ENCODE peak calls at places on chromosomes 16 and 17, in ten cellular contexts. F is heart right ventricle, Z is heart left ventricle, R is aorta, M is cardiac muscle cell, D is ascending aorta, E is upper lobe of right lung, H is neural progenitor cell, N is RWPE2, P is PC-3. X is an unnamed sample. For H3K4me1, the result is how much of the 10 kb centered on the place peaks cover.

GRCh38 chr17:76104140-76104895 is 731 bp upstream of the EXOC7 start:
- DNase-seq in Z (no peak), E (no peak), F (no peak), M (no peak), H (no peak), D (no peak), P (no peak), R (no peak), N (no peak), X (no peak)

GRCh38 chr17:7558544-7559306 is at the start of gene TNFSF13:
- DNase-seq in R (peak), E (peak), Z (no peak), H (no peak), D (no peak), M (no peak), N (no peak), F (peak), P (no peak), X (peak)

GRCh38 chr16:46620265-46621005 is 744 bp downstream of the SHCBP1 start:
- DNase-seq in Z (no peak), R (no peak), E (no peak), M (no peak), D (no peak), N (no peak), H (no peak), F (no peak), P (peak), X (no peak)

GRCh38 chr17:66673668-66674276 is 161.1 kb upstream of the CACNG5 start:
- DNase-seq in P (peak), N (peak), D (no peak), Z (peak), R (no peak), H (peak), F (no peak), M (peak), E (no peak), X (no peak)

GRCh38 chr17:73787036-73787720 is 142.9 kb upstream of the SDK2 start:
- DNase-seq in E (no peak), P (no peak), M (peak), F (no peak), Z (no peak), R (no peak), H (peak), N (no peak), D (no peak), X (no peak)

GRCh38 chr17:36926701-36927100 is 10.6 kb upstream of the LHX1 start:
- DNase-seq in M (no peak), N (no peak), Z (no peak), R (no peak), D (no peak), E (no peak), P (no peak), F (no peak), H (no peak), X (no peak)

GRCh38 chr16:71762186-71762585 is 37.7 kb upstream of the PHLPP2 start:
- DNase-seq in H (no peak), N (no peak), D (no peak), Z (no peak), R (no peak), F (no peak), P (no peak), M (no peak), E (no peak), X (no peak)

GRCh38 chr16:35552763-35553162 is 2093.4 kb downstream of the TP53TG3F start:
- DNase-seq in F (no peak), P (no peak), Z (no peak), D (no peak), H (no peak), R (no peak), M (no peak), N (no peak), E (no peak), X (no peak)

GRCh38 chr16:23566724-23567123 is 9.2 kb downstream of the UBFD1 start:
- DNase-seq in R (no peak), E (no peak), H (no peak), M (no peak), N (no peak), Z (no peak), P (no peak), F (no peak), D (no peak), X (no peak)

GRCh38 chr16:71893888-71894228 is 1.5 kb upstream of the IST1 start:
- DNase-seq in N (no peak), E (no peak), F (no peak), P (no peak), D (no peak), Z (no peak), R (no peak), H (no peak), M (no peak), X (no peak)

GRCh38 chr17:44672479-44673093 is 16.3 kb downstream of the MEIOC start:
- DNase-seq in F (no peak), Z (no peak), E (no peak), N (no peak), P (peak), M (peak), H (peak), D (no peak), R (no peak), X (no peak)

GRCh38 chr16:77894054-77894632 is 105.8 kb downstream of the VAT1L start:
- DNase-seq in P (no peak), D (no peak), H (no peak), F (peak), N (no peak), M (no peak), Z (peak), R (no peak), E (no peak), X (peak)

GRCh38 chr17:17647521-17648178 is 33.6 kb upstream of the RAI1 start:
- DNase-seq in E (no peak), H (no peak), N (no peak), P (no peak), M (no peak), Z (no peak), F (no peak), R (no peak), D (no peak), X (no peak)

GRCh38 chr17:45261577-45262515 is at the start of gene SPATA32:
- DNase-seq in M (peak), F (peak), Z (peak), H (peak), R (peak), D (no peak), E (peak), P (peak), N (no peak), X (peak)

GRCh38 chr17:57484081-57484666 is 227.9 kb downstream of the MSI2 start:
- DNase-seq in F (no peak), P (no peak), N (no peak), M (no peak), D (no peak), H (no peak), E (no peak), Z (no peak), R (no peak), X (no peak)

GRCh38 chr16:53821957-53822625 is 118.1 kb downstream of the FTO start:
- DNase-seq in N (no peak), Z (no peak), E (no peak), D (no peak), R (no peak), H (no peak), F (no peak), P (peak), M (no peak), X (no peak)

GRCh38 chr17:45334701-45335677 is 18.2 kb upstream of the MAP3K14 start:
- DNase-seq in N (peak), Z (no peak), M (no peak), F (no peak), P (no peak), R (no peak), D (no peak), E (peak), H (no peak), X (no peak)

GRCh38 chr16:31700200-31700529 is 172.5 kb downstream of the AHSP start:
- DNase-seq in N (no peak), P (peak), D (no peak), H (no peak), R (no peak), M (no peak), E (no peak), Z (no peak), F (no peak), X (no peak)

GRCh38 chr17:57832299-57832698 is 17.5 kb downstream of the MRPS23 start:
- DNase-seq in Z (no peak), D (no peak), R (no peak), H (no peak), E (no peak), M (no peak), F (no peak), N (no peak), P (no peak), X (no peak)

GRCh38 chr16:58119509-58119845 is 9.7 kb downstream of the CFAP20 start:
- DNase-seq in Z (no peak), M (no peak), E (no peak), H (no peak), F (no peak), D (no peak), P (no peak), R (no peak), N (no peak), X (no peak)

GRCh38 chr17:19328441-19329061 is 34.0 kb downstream of the B9D1 start:
- DNase-seq in M (no peak), F (no peak), Z (no peak), P (no peak), N (no peak), E (peak), D (peak), R (peak), H (no peak), X (no peak)

GRCh38 chr16:27920391-27920891 is 143.1 kb downstream of the GSG1L start:
- DNase-seq in N (no peak), D (no peak), F (no peak), H (peak), R (peak), Z (no peak), E (no peak), M (peak), P (peak), X (no peak)

GRCh38 chr16:27460663-27461482 is 58.9 kb downstream of the IL21R start:
- DNase-seq in E (no peak), M (no peak), R (peak), H (no peak), Z (no peak), D (no peak), P (no peak), N (no peak), F (no peak), X (no peak)

GRCh38 chr17:76584427-76585047 is 1.1 kb downstream of the ST6GALNAC2 start:
- DNase-seq in D (no peak), E (peak), P (no peak), Z (no peak), M (no peak), H (peak), N (no peak), R (no peak), F (no peak), X (no peak)

GRCh38 chr17:82000803-82001649 is 21.7 kb downstream of the CENPX start:
- DNase-seq in Z (no peak), E (no peak), M (no peak), R (no peak), N (no peak), P (no peak), H (no peak), D (no peak), F (no peak), X (no peak)

DNA sequence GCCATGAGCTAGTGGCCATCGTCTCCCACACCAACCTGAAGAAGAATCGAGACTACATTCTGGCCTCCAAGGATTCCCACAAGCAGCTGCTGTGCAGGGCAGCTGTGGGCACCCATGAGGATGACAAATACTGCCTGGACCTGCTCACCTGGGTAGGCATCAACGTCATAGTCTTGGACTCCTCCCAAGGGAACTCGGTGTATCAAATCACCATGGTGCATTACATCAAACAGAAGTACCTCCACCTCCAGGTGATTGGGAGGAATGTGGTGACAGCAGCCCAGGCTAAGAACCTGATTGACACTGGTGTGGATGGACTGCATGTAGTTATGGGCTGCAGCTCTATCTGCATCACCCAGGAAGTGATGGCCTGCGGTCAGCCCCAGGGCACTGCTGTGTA is 70.2 kb downstream of the GRIN2A start:
- DNase-seq in E (no peak), H (no peak), Z (no peak), R (no peak), M (no peak), N (no peak), D (no peak), P (peak), F (no peak), X (no peak)
- H3K4me1 ChIP-seq in E (under half), H (under half), Z (under half), R (under half), M (under half), N (under half), D (under half), P (under half), F (under half), X (under half)

GRCh38 chr16:84795338-84796053 is 24.3 kb upstream of the CRISPLD2 start:
- DNase-seq in F (peak), E (no peak), M (no peak), H (no peak), R (peak), P (no peak), Z (peak), N (no peak), D (no peak), X (peak)
- H3K4me3 ChIP-seq in F (no peak), E (no peak), M (no peak), H (no peak), R (no peak), P (no peak), Z (no peak), N (no peak), D (peak), X (no peak)

DNA sequence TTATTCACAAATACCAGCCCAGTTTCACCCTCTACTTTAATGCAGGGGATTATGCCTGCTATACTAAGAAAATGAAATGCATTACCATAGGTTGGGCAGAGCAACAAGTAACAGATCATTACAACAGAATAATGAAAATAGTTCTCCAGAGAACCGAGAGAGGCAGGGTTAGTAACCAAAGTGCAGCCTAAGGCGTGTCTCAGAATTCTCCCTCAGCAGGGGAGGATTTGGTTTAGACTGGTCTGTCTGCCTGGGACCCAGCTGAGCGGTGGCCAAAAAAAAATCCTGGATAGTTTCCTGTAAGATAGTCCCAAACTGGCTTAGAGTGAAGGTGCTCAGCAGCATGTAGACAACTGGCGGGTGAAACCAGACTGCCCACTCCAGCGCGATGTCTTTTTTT is 30.8 kb upstream of the ADCY7 start:
- DNase-seq in N (no peak), Z (no peak), R (no peak), E (no peak), M (no peak), F (no peak), P (peak), D (no peak), H (peak), X (no peak)
- H3K4me1 ChIP-seq in N (under half), Z (under half), R (under half), E (under half), M (under half), F (under half), P (under half), D (under half), H (under half), X (under half)

GRCh38 chr17:1711804-1712203 is 1.6 kb upstream of the TLCD2 start:
- DNase-seq in H (no peak), R (no peak), F (no peak), N (no peak), P (no peak), D (no peak), Z (no peak), E (no peak), M (no peak), X (no peak)
- H3K4me3 ChIP-seq in H (no peak), R (no peak), F (no peak), N (no peak), P (no peak), D (no peak), Z (no peak), E (no peak), M (no peak), X (peak)

DNA sequence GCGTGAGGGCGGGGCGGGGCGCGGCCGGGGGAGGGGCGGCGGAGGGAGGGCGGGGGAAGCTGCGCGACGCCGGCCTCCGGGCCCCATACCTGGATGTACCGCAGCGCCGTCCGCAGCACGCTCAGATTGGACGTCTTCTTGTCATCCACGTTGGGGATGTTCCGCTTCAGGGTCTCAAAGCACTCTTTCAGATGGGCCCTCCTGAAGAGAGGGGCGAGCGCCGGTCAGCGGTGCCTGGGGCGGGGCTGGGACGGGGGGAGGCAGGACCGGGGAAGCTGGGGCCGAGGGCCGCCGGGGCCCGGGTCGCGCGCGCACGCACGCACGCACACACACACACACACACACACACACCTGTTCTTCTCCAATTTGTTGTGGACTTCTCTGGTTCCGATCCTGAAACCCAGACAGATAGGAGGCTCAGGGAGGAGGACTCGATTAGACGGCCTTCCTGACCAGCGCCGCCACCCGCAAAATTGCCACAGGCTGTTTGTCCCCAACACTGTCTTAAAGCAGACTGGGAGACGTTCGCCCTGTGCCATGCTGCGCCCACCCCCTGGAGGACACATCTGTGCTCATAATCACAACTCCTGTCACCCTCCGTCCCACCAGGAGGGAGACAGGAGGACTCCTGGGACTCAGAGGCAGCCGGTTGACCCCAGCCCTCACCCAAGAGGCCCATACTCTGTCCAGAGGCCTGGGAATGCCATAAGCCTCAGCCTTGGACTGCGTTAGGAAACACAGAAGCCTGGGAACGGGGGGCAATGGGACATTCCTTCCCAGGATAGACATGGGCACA is 6.7 kb downstream of the MNT start:
- DNase-seq in Z (no peak), H (peak), P (no peak), R (no peak), D (no peak), F (no peak), E (peak), M (no peak), N (no peak), X (no peak)
- H3K4me1 ChIP-seq in Z (half or more), H (under half), P (half or more), R (under half), D (under half), F (half or more), E (half or more), M (under half), N (under half), X (half or more)

DNA sequence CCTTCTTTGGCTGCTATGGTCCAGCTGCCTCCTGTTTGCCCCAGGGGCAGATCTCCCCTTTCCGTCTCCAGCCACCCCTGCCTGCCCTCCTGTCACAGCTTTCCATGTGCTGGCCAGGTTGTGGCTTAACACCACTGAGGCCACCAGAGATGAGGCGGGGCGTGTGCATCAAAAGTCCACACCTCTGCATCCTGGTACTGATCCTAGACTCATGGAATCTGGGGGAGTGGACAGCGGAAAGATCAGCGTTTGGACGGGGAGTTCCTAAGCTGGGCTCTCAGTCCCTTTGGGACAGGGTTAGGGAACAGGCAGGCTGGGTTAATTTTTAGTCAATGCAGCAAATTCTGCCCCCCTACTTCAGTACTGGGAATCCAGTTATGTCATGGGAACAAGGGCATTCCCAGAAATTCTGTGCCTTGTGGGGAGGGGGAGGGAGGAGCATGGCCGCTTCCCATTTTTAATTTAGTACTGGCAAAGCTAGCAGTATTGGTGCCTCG is 3.9 kb downstream of the IGFBP4 start:
- DNase-seq in P (no peak), D (no peak), Z (peak), N (no peak), R (no peak), F (no peak), E (no peak), M (no peak), H (no peak), X (no peak)
- H3K4me3 ChIP-seq in P (peak), D (peak), Z (peak), N (no peak), R (no peak), F (peak), E (peak), M (no peak), H (no peak), X (peak)

X was measured in left ventricle myocardium inferior.